ENCODE peak calls at places on chromosomes 4 and X, in seven cellular contexts. E is mammary epithelial cell; O is CD8-positive, alpha-beta T cell; A is A673; K is tibial artery; H is SJSA1; Z is RWPE1. C is an unnamed sample.

GRCh38 chr4:146834263-146835034 is 111.2 kb downstream of the TTC29 start:
- DNase-seq in E (no peak), O (no peak), A (no peak), K (no peak), H (no peak), Z (no peak), C (no peak)

GRCh38 chrX:55167124-55167523 is 53.0 kb upstream of the PAGE5 start:
- DNase-seq in E (peak; percentile 48), O (no peak), A (no peak), K (no peak), H (no peak), Z (no peak), C (no peak)

GRCh38 chr4:3284734-3285557 is 7.9 kb upstream of the RGS12 start:
- DNase-seq in E (no peak), O (no peak), A (no peak), K (no peak), H (peak; percentile 3), Z (no peak), C (no peak)

GRCh38 chr4:80454040-80454439 is 118.5 kb downstream of the CFAP299 start:
- DNase-seq in E (peak; percentile 79), O (no peak), A (no peak), K (no peak), H (no peak), Z (peak; percentile 81), C (peak; percentile 56)

GRCh38 chrX:152913915-152914314 is 16.0 kb downstream of the ZNF185 start:
- DNase-seq in E (no peak), O (no peak), A (no peak), K (no peak), H (no peak), Z (no peak), C (no peak)

GRCh38 chr4:55214172-55214571 is 88.8 kb upstream of the KDR start:
- DNase-seq in E (peak; percentile 5), O (no peak), A (peak; percentile 37), K (no peak), H (no peak), Z (peak; percentile 3), C (no peak)

GRCh38 chr4:73911746-73912145 is 42.6 kb downstream of the CXCL1 start:
- DNase-seq in E (no peak), O (no peak), A (no peak), K (no peak), H (no peak), Z (no peak), C (no peak)

GRCh38 chr4:144338148-144338547 is 197.6 kb upstream of the GYPA start:
- DNase-seq in E (no peak), O (no peak), A (peak; percentile 17), K (no peak), H (no peak), Z (no peak), C (no peak)

GRCh38 chrX:11349020-11349419 is 55.8 kb downstream of the AMELX start:
- DNase-seq in E (no peak), O (no peak), A (no peak), K (no peak), H (no peak), Z (no peak), C (no peak)

GRCh38 chrX:70485466-70485865 is 40.8 kb downstream of the DLG3 start:
- DNase-seq in E (no peak), O (no peak), A (no peak), K (no peak), H (no peak), Z (no peak), C (no peak)

GRCh38 chrX:74426615-74427014 is 5.3 kb downstream of the SLC16A2 start:
- DNase-seq in E (no peak), O (no peak), A (no peak), K (no peak), H (no peak), Z (no peak), C (no peak)

GRCh38 chr4:113837397-113837796 is 75.9 kb upstream of the CAMK2D start:
- DNase-seq in E (peak; percentile 86), O (no peak), A (peak; percentile 55), K (no peak), H (no peak), Z (peak; percentile 64), C (peak; percentile 63)

GRCh38 chr4:10832989-10833635 is 148.5 kb upstream of the CLNK start:
- DNase-seq in E (no peak), O (no peak), A (no peak), K (no peak), H (no peak), Z (no peak), C (no peak)

GRCh38 chrX:109783712-109784109 is 50.7 kb upstream of the ACSL4 start:
- DNase-seq in E (peak; percentile 50), O (no peak), A (no peak), K (no peak), H (no peak), Z (no peak), C (no peak)

GRCh38 chrX:84188320-84188834 is 378 bp upstream of the RPS6KA6 start:
- DNase-seq in E (peak; percentile 14), O (no peak), A (no peak), K (peak; percentile 70), H (peak; percentile 60), Z (no peak), C (no peak)

GRCh38 chr4:22502895-22503814 is 12.7 kb downstream of the ADGRA3 start:
- DNase-seq in E (peak; percentile 57), O (no peak), A (peak; percentile 41), K (no peak), H (no peak), Z (no peak), C (no peak)

GRCh38 chrX:148991502-148991901 is 491.1 kb downstream of the AFF2 start:
- DNase-seq in E (no peak), O (no peak), A (no peak), K (no peak), H (no peak), Z (no peak), C (no peak)

GRCh38 chrX:49242545-49243066 is 7.3 kb downstream of the CCDC22 start:
- DNase-seq in E (no peak), O (no peak), A (no peak), K (no peak), H (no peak), Z (peak; percentile 3), C (no peak)

GRCh38 chr4:71687057-71687456 is 96.8 kb downstream of the GC start:
- DNase-seq in E (no peak), O (no peak), A (no peak), K (no peak), H (no peak), Z (no peak), C (no peak)

GRCh38 chrX:40058719-40059118 is 39.0 kb downstream of the BCOR start:
- DNase-seq in E (no peak), O (no peak), A (no peak), K (no peak), H (no peak), Z (no peak), C (no peak)

GRCh38 chr4:141702472-141703182 is 66.2 kb downstream of the IL15 start:
- DNase-seq in E (no peak), O (no peak), A (peak; percentile 54), K (no peak), H (no peak), Z (no peak), C (no peak)

GRCh38 chr4:41204400-41204978 is 9.9 kb downstream of the APBB2 start:
- DNase-seq in E (peak; percentile 54), O (no peak), A (peak; percentile 23), K (no peak), H (peak; percentile 70), Z (peak; percentile 53), C (no peak)

GRCh38 chr4:165580379-165580905 is 201.6 kb downstream of the CPE start:
- DNase-seq in E (peak; percentile 100), O (no peak), A (peak; percentile 84), K (no peak), H (peak; percentile 42), Z (peak; percentile 86), C (peak; percentile 100)

GRCh38 chr4:17494258-17494657 is 17.6 kb downstream of the QDPR start:
- DNase-seq in E (peak; percentile 77), O (no peak), A (peak; percentile 52), K (no peak), H (no peak), Z (peak; percentile 31), C (peak; percentile 29)

GRCh38 chr4:17492058-17492741 is 19.7 kb downstream of the QDPR start:
- DNase-seq in E (no peak), O (no peak), A (no peak), K (no peak), H (no peak), Z (no peak), C (no peak)

GRCh38 chr4:17494833-17495232 is 17.1 kb downstream of the QDPR start:
- DNase-seq in E (no peak), O (no peak), A (no peak), K (no peak), H (no peak), Z (no peak), C (no peak)

GRCh38 chr4:17492876-17493275 is 19.0 kb downstream of the QDPR start:
- DNase-seq in E (no peak), O (no peak), A (no peak), K (no peak), H (no peak), Z (no peak), C (no peak)

DNA sequence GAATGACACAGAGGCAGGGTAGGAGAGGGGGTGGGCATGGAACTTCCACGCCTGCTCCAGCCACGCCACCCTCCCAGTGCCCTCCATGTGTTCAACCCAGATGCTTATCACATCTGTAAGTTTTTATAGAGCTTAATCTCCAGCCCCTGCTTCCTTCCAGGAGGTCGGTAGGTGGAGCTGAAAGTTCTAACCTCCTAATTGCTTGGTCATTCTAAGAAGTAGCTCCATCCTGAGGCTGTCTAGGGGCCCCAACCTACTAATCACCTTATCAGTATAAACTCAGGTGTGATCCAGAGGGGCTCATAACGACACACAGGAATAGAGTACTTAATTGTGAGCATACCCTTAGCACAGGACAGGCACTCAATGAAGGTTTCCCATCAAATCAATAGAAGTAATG is 18.3 kb downstream of the QDPR start:
- DNase-seq in E (no peak), O (no peak), A (no peak), K (no peak), H (no peak), Z (no peak), C (no peak)
- H3K27ac ChIP-seq in E (no peak overlapping the region), O (no peak overlapping the region), A (no peak overlapping the region), K (no peak overlapping the region), H (no peak overlapping the region), Z (no peak overlapping the region), C (peak overlapping the region; percentile 43)

GRCh38 chr4:181613210-181613609 is 630.0 kb upstream of the TENM3 start:
- DNase-seq in E (no peak), O (no peak), A (no peak), K (no peak), H (no peak), Z (no peak), C (no peak)
- H3K27ac ChIP-seq in E (no peak overlapping the region), O (no peak overlapping the region), A (no peak overlapping the region), K (no peak overlapping the region), H (no peak overlapping the region), Z (no peak overlapping the region), C (no peak overlapping the region)

DNA sequence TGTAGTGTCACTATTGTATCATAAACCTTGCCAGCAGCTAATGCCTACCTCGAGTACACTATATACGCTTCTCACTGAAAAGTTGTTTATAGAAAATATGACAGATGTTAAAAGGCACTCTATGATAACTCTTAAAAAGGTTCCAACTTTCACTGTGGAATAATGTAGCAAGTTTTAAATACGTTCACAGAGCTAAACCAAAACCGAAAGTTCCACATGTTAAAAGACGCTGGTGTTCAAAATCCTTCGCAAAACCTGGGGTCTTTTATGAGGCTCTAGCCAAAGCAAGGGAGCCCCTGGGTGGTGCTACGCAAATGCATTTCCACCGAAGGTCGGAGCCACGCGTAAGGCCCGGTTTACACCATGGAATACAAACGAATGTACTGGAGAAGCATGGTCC is 103.7 kb upstream of the TENM3 start:
- DNase-seq in E (no peak), O (no peak), A (no peak), K (no peak), H (no peak), Z (no peak), C (no peak)
- H3K27ac ChIP-seq in E (no peak overlapping the region), O (no peak overlapping the region), A (no peak overlapping the region), K (no peak overlapping the region), H (no peak overlapping the region), Z (no peak overlapping the region), C (no peak overlapping the region)

GRCh38 chr4:2259541-2260267 is 2.2 kb downstream of the MXD4 start:
- DNase-seq in E (no peak), O (no peak), A (no peak), K (peak; percentile 67), H (no peak), Z (no peak), C (no peak)
- H3K27ac ChIP-seq in E (no peak overlapping the region), O (no peak overlapping the region), A (no peak overlapping the region), K (peak overlapping the region; percentile 96), H (no peak overlapping the region), Z (peak overlapping the region; percentile 91), C (no peak overlapping the region)